ENCODE peak calls at places on chromosome 12, in six cellular contexts. One of them, this sample, is unnamed.

GRCh38 chr12:10716704-10717315 is 6.3 kb downstream of the YBX3 start:
- DNase-seq in IMR-90: peak
- DNase-seq in H9: peak
- DNase-seq in neuronal stem cell: no peak
- DNase-seq in H1: no peak
- DNase-seq in trophoblast cell: peak
- DNase-seq in this sample: peak

GRCh38 chr12:52496590-52497071 is 3.6 kb upstream of the KRT6A start:
- DNase-seq in IMR-90: peak
- DNase-seq in H9: peak
- DNase-seq in neuronal stem cell: peak
- DNase-seq in H1: no peak
- DNase-seq in trophoblast cell: peak
- DNase-seq in this sample: peak

GRCh38 chr12:21151184-21151583 is 20.2 kb downstream of the SLCO1B1 start:
- DNase-seq in IMR-90: no peak
- DNase-seq in H9: no peak
- DNase-seq in neuronal stem cell: no peak
- DNase-seq in H1: no peak
- DNase-seq in trophoblast cell: no peak
- DNase-seq in this sample: no peak

GRCh38 chr12:47887529-47887928 is 17.3 kb downstream of the VDR start:
- DNase-seq in IMR-90: no peak
- DNase-seq in H9: no peak
- DNase-seq in neuronal stem cell: no peak
- DNase-seq in H1: no peak
- DNase-seq in trophoblast cell: no peak
- DNase-seq in this sample: no peak

GRCh38 chr12:50611021-50611420 is 106.2 kb downstream of the DIP2B start:
- DNase-seq in IMR-90: no peak
- DNase-seq in H9: no peak
- DNase-seq in neuronal stem cell: no peak
- DNase-seq in H1: no peak
- DNase-seq in trophoblast cell: no peak
- DNase-seq in this sample: no peak

GRCh38 chr12:54197037-54197909 is 8.5 kb upstream of the SMUG1 start:
- DNase-seq in IMR-90: peak
- DNase-seq in H9: peak
- DNase-seq in neuronal stem cell: no peak
- DNase-seq in H1: no peak
- DNase-seq in trophoblast cell: no peak
- DNase-seq in this sample: peak

GRCh38 chr12:96425321-96425720 is 25.1 kb upstream of the CDK17 start:
- DNase-seq in IMR-90: peak
- DNase-seq in H9: no peak
- DNase-seq in neuronal stem cell: no peak
- DNase-seq in H1: no peak
- DNase-seq in trophoblast cell: peak
- DNase-seq in this sample: peak

GRCh38 chr12:41497362-41497761 is 309.2 kb downstream of the PDZRN4 start:
- DNase-seq in IMR-90: no peak
- DNase-seq in H9: no peak
- DNase-seq in neuronal stem cell: no peak
- DNase-seq in H1: no peak
- DNase-seq in trophoblast cell: no peak
- DNase-seq in this sample: no peak

GRCh38 chr12:47102845-47103666 is 23.3 kb upstream of the AMIGO2 start:
- DNase-seq in IMR-90: peak
- DNase-seq in H9: no peak
- DNase-seq in neuronal stem cell: no peak
- DNase-seq in H1: no peak
- DNase-seq in trophoblast cell: peak
- DNase-seq in this sample: peak

GRCh38 chr12:123242083-123242904 is 9.1 kb downstream of the MTRFR start:
- DNase-seq in IMR-90: peak
- DNase-seq in H9: no peak
- DNase-seq in neuronal stem cell: no peak
- DNase-seq in H1: no peak
- DNase-seq in trophoblast cell: no peak
- DNase-seq in this sample: no peak

GRCh38 chr12:91563011-91563410 is 380.4 kb upstream of the DCN start:
- DNase-seq in IMR-90: no peak
- DNase-seq in H9: no peak
- DNase-seq in neuronal stem cell: no peak
- DNase-seq in H1: no peak
- DNase-seq in trophoblast cell: no peak
- DNase-seq in this sample: no peak

GRCh38 chr12:6154730-6155459 is 30.4 kb upstream of the VWF start:
- DNase-seq in IMR-90: no peak
- DNase-seq in H9: peak
- DNase-seq in neuronal stem cell: no peak
- DNase-seq in H1: no peak
- DNase-seq in trophoblast cell: peak
- DNase-seq in this sample: no peak

GRCh38 chr12:27382126-27382795 is 49.6 kb downstream of the BMAL2 start:
- DNase-seq in IMR-90: no peak
- DNase-seq in H9: no peak
- DNase-seq in neuronal stem cell: no peak
- DNase-seq in H1: no peak
- DNase-seq in trophoblast cell: no peak
- DNase-seq in this sample: peak

GRCh38 chr12:51424662-51425539 is at the start of gene SLC4A8:
- DNase-seq in IMR-90: peak
- DNase-seq in H9: peak
- DNase-seq in neuronal stem cell: peak
- DNase-seq in H1: peak
- DNase-seq in trophoblast cell: peak
- DNase-seq in this sample: peak

GRCh38 chr12:123064885-123065619 is 84.6 kb downstream of the ARL6IP4 start:
- DNase-seq in IMR-90: no peak
- DNase-seq in H9: no peak
- DNase-seq in neuronal stem cell: no peak
- DNase-seq in H1: no peak
- DNase-seq in trophoblast cell: no peak
- DNase-seq in this sample: no peak

GRCh38 chr12:53995311-53996187 is 4.4 kb upstream of the HOXC9 start:
- DNase-seq in IMR-90: no peak
- DNase-seq in H9: peak
- DNase-seq in neuronal stem cell: no peak
- DNase-seq in H1: peak
- DNase-seq in trophoblast cell: peak
- DNase-seq in this sample: peak

GRCh38 chr12:7131502-7131866 is 1.3 kb downstream of the CLSTN3 start:
- DNase-seq in IMR-90: no peak
- DNase-seq in H9: peak
- DNase-seq in neuronal stem cell: no peak
- DNase-seq in H1: no peak
- DNase-seq in trophoblast cell: peak
- DNase-seq in this sample: no peak

GRCh38 chr12:48995061-48995879 is 3.9 kb downstream of the DDN start:
- DNase-seq in IMR-90: peak
- DNase-seq in H9: peak
- DNase-seq in neuronal stem cell: peak
- DNase-seq in H1: peak
- DNase-seq in trophoblast cell: peak
- DNase-seq in this sample: peak

GRCh38 chr12:115044073-115044472 is 360.1 kb upstream of the TBX3 start:
- DNase-seq in IMR-90: peak
- DNase-seq in H9: no peak
- DNase-seq in neuronal stem cell: no peak
- DNase-seq in H1: no peak
- DNase-seq in trophoblast cell: peak
- DNase-seq in this sample: no peak

GRCh38 chr12:2960996-2961616 is 1.9 kb downstream of the TEAD4 start:
- DNase-seq in IMR-90: peak
- DNase-seq in H9: no peak
- DNase-seq in neuronal stem cell: no peak
- DNase-seq in H1: peak
- DNase-seq in trophoblast cell: no peak
- DNase-seq in this sample: peak

GRCh38 chr12:113196996-113197395 is 11.5 kb downstream of the RITA1 start:
- DNase-seq in IMR-90: peak
- DNase-seq in H9: peak
- DNase-seq in neuronal stem cell: no peak
- DNase-seq in H1: peak
- DNase-seq in trophoblast cell: peak
- DNase-seq in this sample: peak

GRCh38 chr12:68538722-68539614 is 71.7 kb upstream of the RAP1B start:
- DNase-seq in IMR-90: peak
- DNase-seq in H9: peak
- DNase-seq in neuronal stem cell: no peak
- DNase-seq in H1: peak
- DNase-seq in trophoblast cell: peak
- DNase-seq in this sample: peak

GRCh38 chr12:39510001-39510400 is 67.1 kb upstream of the KIF21A start:
- DNase-seq in IMR-90: no peak
- DNase-seq in H9: no peak
- DNase-seq in neuronal stem cell: no peak
- DNase-seq in H1: no peak
- DNase-seq in trophoblast cell: no peak
- DNase-seq in this sample: no peak

GRCh38 chr12:16350682-16351081 is 3.2 kb downstream of the MGST1 start:
- DNase-seq in IMR-90: peak
- DNase-seq in H9: no peak
- DNase-seq in neuronal stem cell: peak
- DNase-seq in H1: no peak
- DNase-seq in trophoblast cell: peak
- DNase-seq in this sample: peak

GRCh38 chr12:105402366-105402765 is 71.9 kb downstream of the C12orf75 start:
- DNase-seq in IMR-90: no peak
- DNase-seq in H9: no peak
- DNase-seq in neuronal stem cell: no peak
- DNase-seq in H1: no peak
- DNase-seq in trophoblast cell: no peak
- DNase-seq in this sample: no peak

GRCh38 chr12:6097384-6097783 is 27.1 kb downstream of the VWF start:
- DNase-seq in IMR-90: peak
- DNase-seq in H9: no peak
- DNase-seq in neuronal stem cell: no peak
- DNase-seq in H1: no peak
- DNase-seq in trophoblast cell: peak
- DNase-seq in this sample: no peak

GRCh38 chr12:40314927-40315326 is 90.1 kb downstream of the LRRK2 start:
- DNase-seq in IMR-90: no peak
- DNase-seq in H9: no peak
- DNase-seq in neuronal stem cell: no peak
- DNase-seq in H1: no peak
- DNase-seq in trophoblast cell: no peak
- DNase-seq in this sample: no peak

GRCh38 chr12:103851127-103851526 is 10.1 kb upstream of the NT5DC3 start:
- DNase-seq in IMR-90: peak
- DNase-seq in H9: no peak
- DNase-seq in neuronal stem cell: no peak
- DNase-seq in H1: no peak
- DNase-seq in trophoblast cell: no peak
- DNase-seq in this sample: no peak

GRCh38 chr12:29960113-29960512 is 176.4 kb upstream of the TMTC1 start:
- DNase-seq in IMR-90: no peak
- DNase-seq in H9: no peak
- DNase-seq in neuronal stem cell: no peak
- DNase-seq in H1: no peak
- DNase-seq in trophoblast cell: no peak
- DNase-seq in this sample: no peak

GRCh38 chr12:89098390-89099102 is 253.8 kb downstream of the DUSP6 start:
- DNase-seq in IMR-90: peak
- DNase-seq in H9: peak
- DNase-seq in neuronal stem cell: no peak
- DNase-seq in H1: peak
- DNase-seq in trophoblast cell: no peak
- DNase-seq in this sample: peak

GRCh38 chr12:12872139-12872933 is 19.0 kb upstream of the GPRC5A start:
- DNase-seq in IMR-90: peak
- DNase-seq in H9: peak
- DNase-seq in neuronal stem cell: no peak
- DNase-seq in H1: no peak
- DNase-seq in trophoblast cell: peak
- DNase-seq in this sample: peak

GRCh38 chr12:117629454-117629853 is 268.0 kb upstream of the NOS1 start:
- DNase-seq in IMR-90: no peak
- DNase-seq in H9: no peak
- DNase-seq in neuronal stem cell: no peak
- DNase-seq in H1: no peak
- DNase-seq in trophoblast cell: no peak
- DNase-seq in this sample: no peak
- H2BK5ac ChIP-seq in IMR-90: no peak
- H2BK5ac ChIP-seq in H9: no peak
- H2BK5ac ChIP-seq in neuronal stem cell: no peak
- H2BK5ac ChIP-seq in H1: no peak
- H2BK5ac ChIP-seq in trophoblast cell: no peak
- H2BK5ac ChIP-seq in this sample: no peak

GRCh38 chr12:56521209-56521589 is 421 bp upstream of the RBMS2 start:
- DNase-seq in IMR-90: no peak
- DNase-seq in H9: no peak
- DNase-seq in neuronal stem cell: no peak
- DNase-seq in H1: no peak
- DNase-seq in trophoblast cell: peak
- DNase-seq in this sample: no peak
- H3K9ac ChIP-seq in IMR-90: peak
- H3K9ac ChIP-seq in H9: no peak
- H3K9ac ChIP-seq in neuronal stem cell: no peak
- H3K9ac ChIP-seq in H1: no peak
- H3K9ac ChIP-seq in trophoblast cell: no peak
- H3K9ac ChIP-seq in this sample: peak

DNA sequence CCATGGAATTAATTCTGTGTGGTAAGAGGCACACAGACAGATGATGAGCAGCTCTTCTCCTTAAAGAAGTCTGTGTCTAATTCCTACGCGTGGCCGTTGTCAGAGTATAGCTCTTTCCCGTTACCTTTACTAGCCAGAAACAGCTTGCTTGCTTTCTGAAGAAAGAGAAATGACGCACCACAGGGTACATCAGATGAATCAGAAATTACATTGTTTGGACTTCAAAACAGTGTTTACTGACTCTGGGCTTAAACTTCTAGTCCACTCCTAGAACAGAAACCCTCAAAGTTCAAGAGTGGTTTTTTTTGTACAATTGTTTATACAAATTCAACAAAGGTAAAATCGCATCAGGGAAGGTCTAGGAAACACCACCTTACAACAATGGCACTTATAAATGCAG is 29.0 kb downstream of the RNF34 start:
- DNase-seq in IMR-90: no peak
- DNase-seq in H9: no peak
- DNase-seq in neuronal stem cell: no peak
- DNase-seq in H1: no peak
- DNase-seq in trophoblast cell: no peak
- DNase-seq in this sample: peak
- H4K91ac ChIP-seq in IMR-90: no peak
- H4K91ac ChIP-seq in H9: no peak
- H4K91ac ChIP-seq in neuronal stem cell: no peak
- H4K91ac ChIP-seq in H1: no peak
- H4K91ac ChIP-seq in trophoblast cell: no peak
- H4K91ac ChIP-seq in this sample: no peak

GRCh38 chr12:98751580-98752115 is 106.6 kb downstream of the APAF1 start:
- DNase-seq in IMR-90: no peak
- DNase-seq in H9: no peak
- DNase-seq in neuronal stem cell: no peak
- DNase-seq in H1: no peak
- DNase-seq in trophoblast cell: no peak
- DNase-seq in this sample: no peak
- H2BK5ac ChIP-seq in IMR-90: no peak
- H2BK5ac ChIP-seq in H9: no peak
- H2BK5ac ChIP-seq in neuronal stem cell: no peak
- H2BK5ac ChIP-seq in H1: no peak
- H2BK5ac ChIP-seq in trophoblast cell: no peak
- H2BK5ac ChIP-seq in this sample: no peak

This sample was measured in mesenchymal stem cell.